ENCODE peak calls at places on chromosomes 5 and 9, in eight cellular contexts. Y, R, C, I, G, H, W and P are unnamed samples.

GRCh38 chr5:15757103-15757502 is 257.1 kb downstream of the FBXL7 start:
- DNase-seq in Y (no peak), R (no peak), C (peak; percentile 64), I (no peak), G (no peak), H (no peak), W (no peak), P (no peak)

GRCh38 chr5:37532976-37533740 is 154.0 kb downstream of the WDR70 start:
- DNase-seq in Y (no peak), R (no peak), C (no peak), I (no peak), G (no peak), H (no peak), W (no peak), P (no peak)

GRCh38 chr5:17277907-17278306 is 60.5 kb downstream of the BASP1 start:
- DNase-seq in Y (no peak), R (no peak), C (no peak), I (no peak), G (no peak), H (no peak), W (no peak), P (no peak)

GRCh38 chr5:121693864-121694263 is 157.8 kb upstream of the FTMT start:
- DNase-seq in Y (no peak), R (no peak), C (no peak), I (no peak), G (no peak), H (no peak), W (no peak), P (no peak)

GRCh38 chr9:98142925-98143481 is 24.0 kb upstream of the TRIM14 start:
- DNase-seq in Y (no peak), R (no peak), C (no peak), I (no peak), G (no peak), H (no peak), W (no peak), P (no peak)

GRCh38 chr5:133065482-133065881 is 13.7 kb downstream of the HSPA4 start:
- DNase-seq in Y (no peak), R (no peak), C (no peak), I (no peak), G (no peak), H (no peak), W (peak; percentile 28), P (no peak)

GRCh38 chr5:139942243-139942642 is 100.9 kb downstream of the NRG2 start:
- DNase-seq in Y (no peak), R (no peak), C (no peak), I (no peak), G (no peak), H (no peak), W (no peak), P (no peak)

GRCh38 chr9:20114974-20115373 is 326.1 kb upstream of the SLC24A2 start:
- DNase-seq in Y (no peak), R (no peak), C (no peak), I (no peak), G (no peak), H (no peak), W (no peak), P (no peak)

GRCh38 chr5:32462618-32463017 is 18.1 kb upstream of the ZFR start:
- DNase-seq in Y (no peak), R (no peak), C (peak; percentile 71), I (no peak), G (no peak), H (no peak), W (no peak), P (no peak)

GRCh38 chr9:95494416-95495371 is 22.1 kb downstream of the PTCH1 start:
- DNase-seq in Y (no peak), R (no peak), C (no peak), I (no peak), G (no peak), H (no peak), W (peak; percentile 93), P (no peak)

GRCh38 chr9:128121924-128122808 is 5.4 kb downstream of the PTGES2 start:
- DNase-seq in Y (peak; percentile 72), R (no peak), C (no peak), I (no peak), G (no peak), H (no peak), W (no peak), P (no peak)

GRCh38 chr5:33631786-33632185 is 191.0 kb downstream of the TARS1 start:
- DNase-seq in Y (no peak), R (no peak), C (peak; percentile 21), I (no peak), G (no peak), H (no peak), W (no peak), P (no peak)

GRCh38 chr5:104859437-104859836 is 1296.8 kb upstream of the NUDT12 start:
- DNase-seq in Y (no peak), R (no peak), C (no peak), I (no peak), G (no peak), H (no peak), W (no peak), P (no peak)

GRCh38 chr5:173629628-173630027 is 13.2 kb upstream of the BOD1 start:
- DNase-seq in Y (no peak), R (no peak), C (no peak), I (peak; percentile 37), G (peak; percentile 18), H (no peak), W (peak; percentile 59), P (no peak)
- TF ChIP-seq CTCF in Y (no peak), R (peak; percentile 4), C (peak; percentile 21), I (peak; percentile 40), G (peak; percentile 44), H (no peak), W (peak; percentile 84), P (no peak)

DNA sequence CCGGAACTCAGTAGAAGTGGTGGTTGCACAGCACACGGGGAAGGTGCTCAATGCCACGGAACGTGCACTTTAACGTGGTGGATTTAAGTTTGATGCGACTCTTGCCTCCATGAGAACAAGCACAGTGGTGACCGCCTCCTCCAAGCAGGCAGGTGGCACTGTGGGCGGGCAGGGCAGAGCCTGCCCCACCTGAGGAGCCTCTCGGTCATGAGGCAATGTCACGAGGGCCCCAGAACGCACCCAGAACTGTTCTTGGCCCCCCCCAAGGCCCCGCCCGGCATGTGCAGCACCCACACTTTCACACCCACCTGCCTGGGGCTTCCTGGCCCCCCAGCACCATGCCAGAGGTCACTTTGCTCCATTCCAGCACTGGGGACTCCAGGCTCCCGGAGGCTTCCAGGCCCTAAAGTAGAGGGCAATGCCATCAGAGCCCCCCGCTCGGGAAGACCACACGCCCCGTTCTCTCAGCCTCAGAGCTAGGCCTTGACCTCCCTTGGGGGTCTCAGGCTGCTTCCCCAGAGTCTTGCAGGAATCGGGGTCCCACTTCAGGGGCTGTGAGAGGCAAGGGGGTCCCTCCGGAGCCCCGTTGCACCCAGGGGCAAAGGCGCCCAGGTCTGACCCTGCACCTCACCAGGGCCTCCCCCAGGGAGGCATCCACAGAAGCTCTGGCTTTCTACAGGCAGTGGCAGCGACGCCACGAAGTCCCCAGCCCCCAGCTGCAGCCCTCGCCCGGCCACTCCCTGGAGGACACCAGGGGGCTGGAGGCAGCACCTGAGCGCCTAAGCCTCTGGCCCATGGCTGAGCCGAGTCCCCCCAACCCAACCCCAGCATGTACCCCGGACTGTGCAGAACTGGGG is 14.0 kb downstream of the CCDC187 start:
- DNase-seq in Y (peak; percentile 73), R (no peak), C (no peak), I (no peak), G (no peak), H (no peak), W (no peak), P (no peak)
- TF ChIP-seq CTCF in Y (no peak), R (no peak), C (no peak), I (no peak), G (no peak), H (no peak), W (peak; percentile 18), P (no peak)

DNA sequence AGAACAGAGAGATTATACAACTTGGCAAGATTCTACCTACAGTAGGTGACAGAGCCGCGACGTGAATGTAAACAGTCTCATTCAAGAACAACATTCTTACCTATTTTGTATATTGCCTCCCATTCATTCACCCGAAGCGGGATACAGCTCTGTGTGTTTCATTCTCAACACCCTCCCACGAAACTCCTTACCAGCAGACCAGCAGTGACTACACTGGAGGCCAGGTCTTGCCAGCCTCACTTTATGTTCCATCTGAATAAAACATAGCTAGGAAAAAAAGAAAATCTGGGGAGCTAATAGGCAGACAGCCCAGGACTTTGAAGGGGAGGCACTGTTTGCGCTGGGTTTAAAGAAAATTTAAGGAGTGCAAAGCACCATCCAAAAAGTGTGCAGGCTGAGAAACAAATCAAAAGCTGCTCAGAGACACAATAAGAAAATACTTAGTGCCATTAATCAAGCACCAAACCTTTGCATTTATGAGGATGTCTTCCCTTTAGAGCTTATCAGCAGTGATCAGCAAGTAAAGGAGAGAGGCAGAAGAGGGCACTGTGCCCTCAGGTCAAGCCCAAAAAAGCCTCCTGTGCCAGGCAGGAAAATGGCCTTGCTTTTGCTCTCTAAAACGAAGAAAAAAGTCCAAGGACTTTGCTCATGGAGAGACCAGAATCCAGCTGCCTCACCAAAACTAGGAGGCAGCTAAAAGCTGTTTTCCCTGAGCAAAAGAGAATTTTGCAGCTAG is 295.2 kb downstream of the BNC2 start:
- DNase-seq in Y (no peak), R (no peak), C (no peak), I (no peak), G (no peak), H (no peak), W (no peak), P (peak; percentile 10)
- TF ChIP-seq CTCF in Y (no peak), R (no peak), C (no peak), I (no peak), G (no peak), H (no peak), W (peak; percentile 53), P (peak; percentile 22)

DNA sequence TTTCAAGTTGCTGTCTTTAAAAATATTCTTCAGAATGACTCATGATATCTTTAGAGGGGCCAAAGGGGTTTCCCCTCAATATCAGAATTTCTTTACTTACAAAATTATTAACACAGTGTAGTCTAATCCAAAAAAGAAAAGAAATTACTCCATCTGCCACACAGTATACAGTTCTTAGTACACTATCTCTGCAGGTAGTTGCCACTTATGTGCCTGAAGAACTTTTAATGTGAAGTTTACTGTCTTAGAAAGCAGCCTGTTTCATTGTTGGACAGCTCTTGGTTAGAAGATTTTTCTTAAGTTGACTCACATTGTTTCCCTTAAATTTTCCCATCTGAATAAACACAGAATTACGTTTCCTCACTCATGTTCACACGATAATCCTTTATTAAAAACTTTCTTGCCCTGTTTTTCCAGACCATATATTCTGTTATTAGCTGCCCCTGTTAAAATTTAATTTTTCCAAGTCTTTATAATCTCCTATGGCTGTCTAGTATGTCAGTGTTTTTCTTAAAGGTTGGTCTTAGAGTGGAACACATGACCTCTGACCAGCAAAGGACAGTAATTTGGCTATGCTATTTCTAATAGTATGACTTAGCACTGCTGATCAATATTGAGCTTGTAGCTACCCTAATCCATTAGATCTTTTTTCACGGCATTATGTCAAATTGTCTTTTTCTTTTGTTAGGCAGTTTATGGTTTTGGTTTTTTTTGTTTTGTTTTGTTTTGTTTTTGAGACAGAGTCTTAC is 21.8 kb upstream of the FKTN start:
- DNase-seq in Y (no peak), R (no peak), C (no peak), I (no peak), G (no peak), H (no peak), W (no peak), P (no peak)
- TF ChIP-seq CTCF in Y (no peak), R (no peak), C (no peak), I (no peak), G (no peak), H (no peak), W (no peak), P (no peak)